ENCODE peak calls at places on chromosomes 4 and X, in four cellular contexts. Q is RWPE1, H is GDM1, P is ACHN. U is an unnamed sample.

GRCh38 chr4:40686081-40686913 is 56.6 kb upstream of the RBM47 start:
- DNase-seq in Q (no peak), H (no peak), P (no peak), U (no peak)

GRCh38 chr4:34492414-34492813 is 1751.9 kb downstream of the ARAP2 start:
- DNase-seq in Q (no peak), H (no peak), P (no peak), U (no peak)

GRCh38 chrX:115344885-115345653 is 55.6 kb downstream of the LUZP4 start:
- DNase-seq in Q (peak), H (no peak), P (peak), U (no peak)

GRCh38 chr4:96352051-96352517 is 512.2 kb downstream of the PDHA2 start:
- DNase-seq in Q (peak), H (no peak), P (peak), U (no peak)

GRCh38 chr4:166134285-166134684 is 261.2 kb downstream of the TLL1 start:
- DNase-seq in Q (no peak), H (no peak), P (no peak), U (no peak)

GRCh38 chr4:1328267-1329155 is 18.5 kb upstream of the UVSSA start:
- DNase-seq in Q (no peak), H (no peak), P (no peak), U (no peak)

GRCh38 chr4:184784628-184785257 is 41.0 kb downstream of the ACSL1 start:
- DNase-seq in Q (no peak), H (no peak), P (no peak), U (no peak)

GRCh38 chrX:136767104-136767941 is 13.4 kb downstream of the ARHGEF6 start:
- DNase-seq in Q (peak), H (peak), P (peak), U (no peak)

GRCh38 chrX:1853916-1854315 is 239.1 kb downstream of the ASMT start:
- DNase-seq in Q (peak), H (no peak), P (no peak), U (no peak)

GRCh38 chr4:40317921-40318658 is 17.0 kb upstream of the CHRNA9 start:
- DNase-seq in Q (no peak), H (no peak), P (no peak), U (no peak)